ENCODE peak calls at places on chromosome 15, in seven cellular contexts. N, M, Q, E, Y, U and L are unnamed samples.

GRCh38 chr15:45762726-45763125 is 127.9 kb downstream of the SQOR start:
- DNase-seq in N (no peak), Q (no peak), M (no peak), Y (no peak), E (no peak), U (no peak), L (no peak)

GRCh38 chr15:25053000-25053815 is 98.4 kb downstream of the SNRPN start:
- DNase-seq in Y (no peak), Q (no peak), E (no peak), U (no peak), N (no peak), M (no peak), L (no peak)

GRCh38 chr15:99613887-99614642 is 48.3 kb downstream of the MEF2A start:
- DNase-seq in Y (no peak), Q (no peak), U (no peak), M (no peak), N (no peak), E (no peak), L (no peak)

GRCh38 chr15:60781211-60781713 is 302.3 kb upstream of the ICE2 start:
- DNase-seq in M (no peak), Y (no peak), Q (no peak), N (no peak), U (no peak), E (no peak), L (no peak)

GRCh38 chr15:89587955-89588354 is 12.7 kb downstream of the TICRR start:
- DNase-seq in U (no peak), M (no peak), E (no peak), Q (no peak), N (no peak), Y (no peak), L (no peak)

GRCh38 chr15:68126415-68126814 is 72.3 kb downstream of the PIAS1 start:
- DNase-seq in U (no peak), Y (no peak), N (no peak), M (no peak), E (no peak), Q (no peak), L (no peak)

GRCh38 chr15:63495343-63495742 is 9.1 kb upstream of the USP3 start:
- DNase-seq in Y (no peak), U (no peak), N (no peak), E (no peak), M (no peak), Q (no peak), L (no peak)

GRCh38 chr15:87733005-87733404 is 523.5 kb downstream of the NTRK3 start:
- DNase-seq in N (no peak), U (no peak), Y (no peak), M (no peak), Q (no peak), E (no peak), L (no peak)

GRCh38 chr15:75821946-75822345 is 21.3 kb upstream of the UBE2Q2 start:
- DNase-seq in U (no peak), Y (no peak), N (no peak), Q (no peak), M (no peak), E (no peak), L (no peak)

GRCh38 chr15:33298631-33299030 is 12.1 kb upstream of the RYR3 start:
- DNase-seq in U (no peak), M (no peak), Y (no peak), N (no peak), Q (no peak), E (no peak), L (no peak)

GRCh38 chr15:94470492-94470891 is 239.1 kb downstream of the MCTP2 start:
- DNase-seq in N (no peak), Q (no peak), Y (no peak), U (no peak), M (no peak), E (no peak), L (no peak)

GRCh38 chr15:25832158-25832557 is 31.0 kb downstream of the ATP10A start:
- DNase-seq in M (peak), Y (no peak), N (no peak), Q (no peak), U (no peak), E (no peak), L (no peak)

GRCh38 chr15:67882487-67883227 is 42.8 kb upstream of the RNU6-1 start:
- DNase-seq in Q (no peak), M (peak), N (no peak), U (no peak), E (no peak), Y (no peak), L (no peak)

GRCh38 chr15:60972301-60972700 is 256.8 kb downstream of the RORA start:
- DNase-seq in N (no peak), Y (no peak), M (no peak), U (no peak), E (no peak), Q (no peak), L (no peak)

GRCh38 chr15:40847225-40847961 is 3.5 kb downstream of the SPINT1 start:
- DNase-seq in M (peak), Q (no peak), U (no peak), Y (no peak), E (no peak), N (no peak), L (peak)

GRCh38 chr15:69307939-69308338 is 9.2 kb downstream of the PAQR5 start:
- DNase-seq in Y (no peak), M (no peak), N (no peak), U (no peak), E (no peak), Q (no peak), L (no peak)

GRCh38 chr15:66815322-66815721 is 113.3 kb downstream of the SMAD6 start:
- DNase-seq in E (no peak), Q (no peak), M (no peak), U (no peak), N (no peak), Y (no peak), L (no peak)

GRCh38 chr15:52112203-52112750 is 298 bp downstream of the BCL2L10 start:
- DNase-seq in M (no peak), E (no peak), Q (no peak), U (peak), N (no peak), Y (no peak), L (no peak)

GRCh38 chr15:34341922-34342736 is 807 bp downstream of the NOP10 start:
- DNase-seq in N (no peak), M (no peak), E (no peak), Q (no peak), Y (no peak), U (no peak), L (no peak)

GRCh38 chr15:92613841-92614240 is 41.7 kb downstream of the FAM174B start:
- DNase-seq in E (no peak), U (no peak), Y (no peak), N (no peak), M (no peak), Q (no peak), L (no peak)

GRCh38 chr15:77035999-77036471 is 34.9 kb downstream of the TSPAN3 start:
- DNase-seq in Y (no peak), E (no peak), U (no peak), M (no peak), Q (no peak), N (no peak), L (no peak)

GRCh38 chr15:29364429-29365078 is 94.9 kb upstream of the NSMCE3 start:
- DNase-seq in E (no peak), Q (no peak), Y (no peak), U (no peak), M (no peak), N (no peak), L (peak)